ENCODE peak calls at places on chromosome 3, in eight cellular contexts. One of them, this sample, is unnamed.

GRCh38 chr3:98246142-98246541 is 17.9 kb upstream of the OR5H6 start:
- DNase-seq in DMS153: no peak
- DNase-seq in activated CD4-positive, alpha-beta T cell treated with anti-CD3 and anti-CD28 coated beads, Interleukin-2, amount 50 U/mL, for 24 hours: no peak
- DNase-seq in H1: no peak
- DNase-seq in nucleus accumbens: no peak
- DNase-seq in Karpas-422: no peak
- DNase-seq in fibroblast of lung: no peak
- DNase-seq in GDM1: no peak
- DNase-seq in this sample: no peak

GRCh38 chr3:4979401-4980228 is at the start of gene BHLHE40:
- DNase-seq in DMS153: no peak
- DNase-seq in activated CD4-positive, alpha-beta T cell treated with anti-CD3 and anti-CD28 coated beads, Interleukin-2, amount 50 U/mL, for 24 hours: no peak
- DNase-seq in H1: no peak
- DNase-seq in nucleus accumbens: no peak
- DNase-seq in Karpas-422: no peak
- DNase-seq in fibroblast of lung: peak
- DNase-seq in GDM1: no peak
- DNase-seq in this sample: no peak

GRCh38 chr3:126083511-126083912 is 412 bp downstream of the SLC41A3 start:
- DNase-seq in DMS153: no peak
- DNase-seq in activated CD4-positive, alpha-beta T cell treated with anti-CD3 and anti-CD28 coated beads, Interleukin-2, amount 50 U/mL, for 24 hours: peak
- DNase-seq in H1: no peak
- DNase-seq in nucleus accumbens: no peak
- DNase-seq in Karpas-422: peak
- DNase-seq in fibroblast of lung: peak
- DNase-seq in GDM1: no peak
- DNase-seq in this sample: no peak

GRCh38 chr3:70748593-70748992 is 436.2 kb upstream of the MDFIC2 start:
- DNase-seq in DMS153: no peak
- DNase-seq in activated CD4-positive, alpha-beta T cell treated with anti-CD3 and anti-CD28 coated beads, Interleukin-2, amount 50 U/mL, for 24 hours: no peak
- DNase-seq in H1: no peak
- DNase-seq in nucleus accumbens: no peak
- DNase-seq in Karpas-422: no peak
- DNase-seq in fibroblast of lung: no peak
- DNase-seq in GDM1: no peak
- DNase-seq in this sample: no peak

GRCh38 chr3:136740351-136740957 is 11.7 kb downstream of the STAG1 start:
- DNase-seq in DMS153: no peak
- DNase-seq in activated CD4-positive, alpha-beta T cell treated with anti-CD3 and anti-CD28 coated beads, Interleukin-2, amount 50 U/mL, for 24 hours: no peak
- DNase-seq in H1: no peak
- DNase-seq in nucleus accumbens: no peak
- DNase-seq in Karpas-422: no peak
- DNase-seq in fibroblast of lung: no peak
- DNase-seq in GDM1: no peak
- DNase-seq in this sample: no peak

GRCh38 chr3:104947946-104948345 is 418.8 kb upstream of the ALCAM start:
- DNase-seq in DMS153: no peak
- DNase-seq in activated CD4-positive, alpha-beta T cell treated with anti-CD3 and anti-CD28 coated beads, Interleukin-2, amount 50 U/mL, for 24 hours: no peak
- DNase-seq in H1: no peak
- DNase-seq in nucleus accumbens: no peak
- DNase-seq in Karpas-422: no peak
- DNase-seq in fibroblast of lung: peak
- DNase-seq in GDM1: no peak
- DNase-seq in this sample: no peak

GRCh38 chr3:16550305-16550675 is 36.8 kb upstream of the RFTN1 start:
- DNase-seq in DMS153: peak
- DNase-seq in activated CD4-positive, alpha-beta T cell treated with anti-CD3 and anti-CD28 coated beads, Interleukin-2, amount 50 U/mL, for 24 hours: no peak
- DNase-seq in H1: no peak
- DNase-seq in nucleus accumbens: no peak
- DNase-seq in Karpas-422: no peak
- DNase-seq in fibroblast of lung: peak
- DNase-seq in GDM1: no peak
- DNase-seq in this sample: no peak

GRCh38 chr3:21524113-21524512 is 226.9 kb downstream of the ZNF385D start:
- DNase-seq in DMS153: no peak
- DNase-seq in activated CD4-positive, alpha-beta T cell treated with anti-CD3 and anti-CD28 coated beads, Interleukin-2, amount 50 U/mL, for 24 hours: no peak
- DNase-seq in H1: no peak
- DNase-seq in nucleus accumbens: no peak
- DNase-seq in Karpas-422: no peak
- DNase-seq in fibroblast of lung: no peak
- DNase-seq in GDM1: no peak
- DNase-seq in this sample: no peak

GRCh38 chr3:40780801-40781406 is 256.1 kb downstream of the ZNF621 start:
- DNase-seq in DMS153: peak
- DNase-seq in activated CD4-positive, alpha-beta T cell treated with anti-CD3 and anti-CD28 coated beads, Interleukin-2, amount 50 U/mL, for 24 hours: no peak
- DNase-seq in H1: no peak
- DNase-seq in nucleus accumbens: peak
- DNase-seq in Karpas-422: no peak
- DNase-seq in fibroblast of lung: peak
- DNase-seq in GDM1: no peak
- DNase-seq in this sample: peak

GRCh38 chr3:140296796-140297352 is 361.9 kb downstream of the CLSTN2 start:
- DNase-seq in DMS153: no peak
- DNase-seq in activated CD4-positive, alpha-beta T cell treated with anti-CD3 and anti-CD28 coated beads, Interleukin-2, amount 50 U/mL, for 24 hours: no peak
- DNase-seq in H1: no peak
- DNase-seq in nucleus accumbens: no peak
- DNase-seq in Karpas-422: no peak
- DNase-seq in fibroblast of lung: no peak
- DNase-seq in GDM1: no peak
- DNase-seq in this sample: peak

GRCh38 chr3:114553949-114554593 is 260.2 kb downstream of the TIGIT start:
- DNase-seq in DMS153: no peak
- DNase-seq in activated CD4-positive, alpha-beta T cell treated with anti-CD3 and anti-CD28 coated beads, Interleukin-2, amount 50 U/mL, for 24 hours: no peak
- DNase-seq in H1: no peak
- DNase-seq in nucleus accumbens: no peak
- DNase-seq in Karpas-422: no peak
- DNase-seq in fibroblast of lung: no peak
- DNase-seq in GDM1: no peak
- DNase-seq in this sample: no peak

This sample was measured in fibroblast of the conjunctiva.